ENCODE peak calls at places on chromosomes 11 and 22, in seven cellular contexts. One of them, this sample, is unnamed.

GRCh38 chr11:45653277-45653676 is 12.1 kb downstream of the CHST1 start:
- DNase-seq in germinal center: no peak
- DNase-seq in spleen: no peak
- DNase-seq in activated naive CD4-positive, alpha-beta T cell treated with Interleukin-2 at 50 U/mL for 16 hours: no peak
- DNase-seq in neuronal stem cell: no peak
- DNase-seq in gastrocnemius medialis: no peak
- DNase-seq in MV-4-11: no peak
- DNase-seq in this sample: no peak

GRCh38 chr22:19962246-19962908 is 20.8 kb upstream of the TXNRD2 start:
- DNase-seq in neuronal stem cell: peak
- DNase-seq in gastrocnemius medialis: no peak
- DNase-seq in activated naive CD4-positive, alpha-beta T cell treated with Interleukin-2 at 50 U/mL for 16 hours: peak
- DNase-seq in spleen: peak
- DNase-seq in germinal center: peak
- DNase-seq in MV-4-11: peak
- DNase-seq in this sample: peak

GRCh38 chr11:35980646-35981402 is 37.0 kb downstream of the LDLRAD3 start:
- DNase-seq in gastrocnemius medialis: no peak
- DNase-seq in spleen: no peak
- DNase-seq in neuronal stem cell: no peak
- DNase-seq in germinal center: no peak
- DNase-seq in activated naive CD4-positive, alpha-beta T cell treated with Interleukin-2 at 50 U/mL for 16 hours: no peak
- DNase-seq in MV-4-11: peak
- DNase-seq in this sample: no peak

GRCh38 chr11:9470765-9471164 is 10.0 kb downstream of the ZNF143 start:
- DNase-seq in MV-4-11: no peak
- DNase-seq in neuronal stem cell: no peak
- DNase-seq in gastrocnemius medialis: no peak
- DNase-seq in activated naive CD4-positive, alpha-beta T cell treated with Interleukin-2 at 50 U/mL for 16 hours: no peak
- DNase-seq in germinal center: no peak
- DNase-seq in spleen: no peak
- DNase-seq in this sample: no peak

GRCh38 chr11:95371147-95371546 is 140.1 kb upstream of the SESN3 start:
- DNase-seq in spleen: no peak
- DNase-seq in germinal center: no peak
- DNase-seq in neuronal stem cell: no peak
- DNase-seq in gastrocnemius medialis: no peak
- DNase-seq in MV-4-11: peak
- DNase-seq in activated naive CD4-positive, alpha-beta T cell treated with Interleukin-2 at 50 U/mL for 16 hours: no peak
- DNase-seq in this sample: no peak

GRCh38 chr22:31537019-31537535 is 40.7 kb downstream of the SFI1 start:
- DNase-seq in spleen: no peak
- DNase-seq in gastrocnemius medialis: no peak
- DNase-seq in MV-4-11: no peak
- DNase-seq in neuronal stem cell: no peak
- DNase-seq in activated naive CD4-positive, alpha-beta T cell treated with Interleukin-2 at 50 U/mL for 16 hours: peak
- DNase-seq in germinal center: no peak
- DNase-seq in this sample: peak

GRCh38 chr11:33116535-33116934 is 44.7 kb downstream of the CSTF3 start:
- DNase-seq in neuronal stem cell: no peak
- DNase-seq in spleen: no peak
- DNase-seq in MV-4-11: no peak
- DNase-seq in germinal center: no peak
- DNase-seq in gastrocnemius medialis: no peak
- DNase-seq in activated naive CD4-positive, alpha-beta T cell treated with Interleukin-2 at 50 U/mL for 16 hours: no peak
- DNase-seq in this sample: no peak

GRCh38 chr22:50271519-50271970 is 1.4 kb upstream of the MAPK11 start:
- DNase-seq in neuronal stem cell: peak
- DNase-seq in germinal center: no peak
- DNase-seq in MV-4-11: peak
- DNase-seq in spleen: peak
- DNase-seq in activated naive CD4-positive, alpha-beta T cell treated with Interleukin-2 at 50 U/mL for 16 hours: peak
- DNase-seq in gastrocnemius medialis: no peak
- DNase-seq in this sample: peak

GRCh38 chr11:68552542-68552941 is 92.0 kb downstream of the PPP6R3 start:
- DNase-seq in activated naive CD4-positive, alpha-beta T cell treated with Interleukin-2 at 50 U/mL for 16 hours: no peak
- DNase-seq in MV-4-11: peak
- DNase-seq in gastrocnemius medialis: no peak
- DNase-seq in spleen: no peak
- DNase-seq in germinal center: no peak
- DNase-seq in neuronal stem cell: no peak
- DNase-seq in this sample: no peak

GRCh38 chr22:48883211-48883960 is 944.3 kb downstream of the BRD1 start:
- DNase-seq in activated naive CD4-positive, alpha-beta T cell treated with Interleukin-2 at 50 U/mL for 16 hours: no peak
- DNase-seq in spleen: peak
- DNase-seq in MV-4-11: no peak
- DNase-seq in neuronal stem cell: no peak
- DNase-seq in gastrocnemius medialis: no peak
- DNase-seq in germinal center: no peak
- DNase-seq in this sample: no peak

GRCh38 chr11:116454020-116454645 is 318.7 kb downstream of the BUD13 start:
- DNase-seq in spleen: no peak
- DNase-seq in activated naive CD4-positive, alpha-beta T cell treated with Interleukin-2 at 50 U/mL for 16 hours: no peak
- DNase-seq in gastrocnemius medialis: no peak
- DNase-seq in MV-4-11: peak
- DNase-seq in germinal center: peak
- DNase-seq in neuronal stem cell: no peak
- DNase-seq in this sample: peak

GRCh38 chr11:35478411-35479139 is 46.8 kb downstream of the PAMR1 start:
- DNase-seq in germinal center: no peak
- DNase-seq in gastrocnemius medialis: no peak
- DNase-seq in activated naive CD4-positive, alpha-beta T cell treated with Interleukin-2 at 50 U/mL for 16 hours: no peak
- DNase-seq in MV-4-11: no peak
- DNase-seq in neuronal stem cell: no peak
- DNase-seq in spleen: no peak
- DNase-seq in this sample: no peak

GRCh38 chr11:33697997-33698396 is 2.6 kb downstream of the C11orf91 start:
- DNase-seq in gastrocnemius medialis: no peak
- DNase-seq in MV-4-11: no peak
- DNase-seq in neuronal stem cell: no peak
- DNase-seq in germinal center: no peak
- DNase-seq in activated naive CD4-positive, alpha-beta T cell treated with Interleukin-2 at 50 U/mL for 16 hours: no peak
- DNase-seq in spleen: no peak
- DNase-seq in this sample: no peak

GRCh38 chr11:11000546-11001283 is 142.9 kb upstream of the ZBED5 start:
- DNase-seq in gastrocnemius medialis: no peak
- DNase-seq in germinal center: no peak
- DNase-seq in neuronal stem cell: no peak
- DNase-seq in spleen: no peak
- DNase-seq in MV-4-11: no peak
- DNase-seq in activated naive CD4-positive, alpha-beta T cell treated with Interleukin-2 at 50 U/mL for 16 hours: no peak
- DNase-seq in this sample: no peak

GRCh38 chr22:36636916-36637315 is 66.6 kb downstream of the CACNG2 start:
- DNase-seq in gastrocnemius medialis: no peak
- DNase-seq in germinal center: no peak
- DNase-seq in spleen: no peak
- DNase-seq in MV-4-11: no peak
- DNase-seq in neuronal stem cell: no peak
- DNase-seq in activated naive CD4-positive, alpha-beta T cell treated with Interleukin-2 at 50 U/mL for 16 hours: no peak
- DNase-seq in this sample: no peak

GRCh38 chr11:34940026-34940677 is 23.7 kb downstream of the PDHX start:
- DNase-seq in gastrocnemius medialis: no peak
- DNase-seq in activated naive CD4-positive, alpha-beta T cell treated with Interleukin-2 at 50 U/mL for 16 hours: no peak
- DNase-seq in spleen: no peak
- DNase-seq in MV-4-11: no peak
- DNase-seq in neuronal stem cell: no peak
- DNase-seq in germinal center: no peak
- DNase-seq in this sample: no peak

GRCh38 chr22:48827228-48827810 is 1000.4 kb downstream of the BRD1 start:
- DNase-seq in activated naive CD4-positive, alpha-beta T cell treated with Interleukin-2 at 50 U/mL for 16 hours: no peak
- DNase-seq in germinal center: no peak
- DNase-seq in neuronal stem cell: no peak
- DNase-seq in spleen: no peak
- DNase-seq in gastrocnemius medialis: no peak
- DNase-seq in MV-4-11: no peak
- DNase-seq in this sample: no peak

GRCh38 chr11:71496421-71496820 is 30.6 kb upstream of the KRTAP5-7 start:
- DNase-seq in activated naive CD4-positive, alpha-beta T cell treated with Interleukin-2 at 50 U/mL for 16 hours: no peak
- DNase-seq in neuronal stem cell: no peak
- DNase-seq in MV-4-11: no peak
- DNase-seq in gastrocnemius medialis: no peak
- DNase-seq in germinal center: no peak
- DNase-seq in spleen: no peak
- DNase-seq in this sample: no peak

GRCh38 chr11:119361056-119361787 is 14.7 kb upstream of the MFRP start:
- DNase-seq in germinal center: no peak
- DNase-seq in spleen: peak
- DNase-seq in gastrocnemius medialis: peak
- DNase-seq in activated naive CD4-positive, alpha-beta T cell treated with Interleukin-2 at 50 U/mL for 16 hours: peak
- DNase-seq in neuronal stem cell: peak
- DNase-seq in MV-4-11: peak
- DNase-seq in this sample: no peak

GRCh38 chr11:103985041-103985440 is 51.4 kb upstream of the DDI1 start:
- DNase-seq in spleen: no peak
- DNase-seq in MV-4-11: no peak
- DNase-seq in germinal center: no peak
- DNase-seq in activated naive CD4-positive, alpha-beta T cell treated with Interleukin-2 at 50 U/mL for 16 hours: no peak
- DNase-seq in neuronal stem cell: no peak
- DNase-seq in gastrocnemius medialis: no peak
- DNase-seq in this sample: no peak

GRCh38 chr11:2537896-2538855 is 93.4 kb downstream of the KCNQ1 start:
- DNase-seq in neuronal stem cell: no peak
- DNase-seq in activated naive CD4-positive, alpha-beta T cell treated with Interleukin-2 at 50 U/mL for 16 hours: no peak
- DNase-seq in germinal center: no peak
- DNase-seq in spleen: peak
- DNase-seq in gastrocnemius medialis: no peak
- DNase-seq in MV-4-11: no peak
- DNase-seq in this sample: no peak